ENCODE peak calls at places on chromosomes 12 and 14, in eight cellular contexts. F is esophagus squamous epithelium; E is GM19239; L is A172; U is hypothalamus; P is stimulated activated naive CD4-positive, alpha-beta T cell; K is NCI-H510A; M is psoas muscle. H is an unnamed sample.

GRCh38 chr14:55710506-55711041 is 130.6 kb downstream of the KTN1 start:
- DNase-seq in U (no peak), K (no peak), P (no peak), F (no peak), L (no peak), M (no peak), E (no peak), H (no peak)

GRCh38 chr12:104456950-104457745 is 400 bp downstream of the CHST11 start:
- DNase-seq in U (no peak), K (no peak), L (peak; percentile 62), F (no peak), E (no peak), P (peak; percentile 60), M (peak; percentile 34), H (no peak)

GRCh38 chr14:105526781-105527380 is 498 bp downstream of the TMEM121 start:
- DNase-seq in L (no peak), P (no peak), K (no peak), E (no peak), F (no peak), U (no peak), M (no peak), H (no peak)

GRCh38 chr14:74793506-74794155 is 30.5 kb downstream of the YLPM1 start:
- DNase-seq in E (no peak), F (no peak), K (no peak), P (no peak), M (no peak), U (no peak), L (no peak), H (no peak)

GRCh38 chr12:53872367-53872766 is 66.3 kb upstream of the HOXC13 start:
- DNase-seq in L (no peak), K (no peak), F (no peak), E (no peak), U (no peak), P (no peak), M (no peak), H (no peak)

GRCh38 chr14:100067971-100068959 is 3.0 kb downstream of the EVL start:
- DNase-seq in M (peak; percentile 34), P (peak; percentile 75), U (no peak), E (no peak), F (peak; percentile 23), L (peak; percentile 44), K (no peak), H (no peak)

GRCh38 chr12:54300732-54301427 is at the start of gene NFE2:
- DNase-seq in L (peak; percentile 54), E (no peak), F (no peak), U (no peak), P (peak; percentile 17), M (peak; percentile 46), K (peak; percentile 44), H (no peak)

GRCh38 chr14:35113308-35113950 is 8.4 kb downstream of the PPP2R3C start:
- DNase-seq in F (no peak), L (no peak), U (no peak), P (no peak), M (no peak), E (no peak), K (no peak), H (no peak)

GRCh38 chr14:105067140-105067968 is 2.1 kb upstream of the GPR132 start:
- DNase-seq in U (no peak), P (peak; percentile 22), M (no peak), E (no peak), F (no peak), K (no peak), L (peak; percentile 25), H (no peak)

GRCh38 chr14:96250545-96250944 is 5.5 kb upstream of the BDKRB1 start:
- DNase-seq in E (no peak), F (no peak), M (no peak), L (no peak), P (no peak), U (no peak), K (no peak), H (no peak)

GRCh38 chr14:103385994-103386491 is 828 bp downstream of the MARK3 start:
- DNase-seq in M (peak; percentile 43), F (no peak), P (peak; percentile 32), K (no peak), U (peak; percentile 44), E (no peak), L (no peak), H (no peak)

GRCh38 chr12:107429006-107429698 is 256.4 kb upstream of the PWP1 start:
- DNase-seq in U (no peak), L (no peak), P (no peak), K (peak; percentile 61), E (no peak), M (no peak), F (no peak), H (no peak)

GRCh38 chr14:51176819-51177218 is 63.2 kb upstream of the TMX1 start:
- DNase-seq in U (no peak), K (no peak), M (no peak), F (no peak), P (no peak), E (no peak), L (no peak), H (no peak)

GRCh38 chr14:35295845-35296161 is 3.6 kb downstream of the PSMA6 start:
- DNase-seq in E (no peak), U (no peak), K (no peak), F (no peak), M (no peak), P (no peak), L (no peak), H (no peak)

GRCh38 chr12:90808568-90808967 is 146.4 kb downstream of the CCER1 start:
- DNase-seq in F (no peak), L (no peak), M (no peak), K (no peak), U (no peak), E (no peak), P (no peak), H (no peak)

GRCh38 chr14:77154421-77154820 is 12.8 kb upstream of the ZDHHC22 start:
- DNase-seq in F (no peak), M (no peak), K (no peak), P (no peak), E (no peak), L (no peak), U (no peak), H (no peak)

H was measured in vagina.